ENCODE peak calls at places on chromosomes 4 and X, in four cellular contexts. One of them, this sample, is unnamed.

GRCh38 chrX:39149761-39150160 is 348.5 kb downstream of the MID1IP1 start:
- DNase-seq in heart left ventricle: peak; percentile 53
- DNase-seq in A673: peak; percentile 53
- DNase-seq in body of pancreas: peak; percentile 89
- DNase-seq in this sample: peak; percentile 49

GRCh38 chr4:56627985-56628384 is 53.1 kb downstream of the HOPX start:
- DNase-seq in heart left ventricle: no peak
- DNase-seq in A673: no peak
- DNase-seq in body of pancreas: no peak
- DNase-seq in this sample: no peak

GRCh38 chrX:135191838-135192237 is 20.6 kb upstream of the CT55 start:
- DNase-seq in heart left ventricle: no peak
- DNase-seq in A673: no peak
- DNase-seq in body of pancreas: no peak
- DNase-seq in this sample: no peak

GRCh38 chrX:40581333-40581910 is 652 bp downstream of the ATP6AP2 start:
- DNase-seq in heart left ventricle: no peak
- DNase-seq in A673: peak; percentile 14
- DNase-seq in body of pancreas: no peak
- DNase-seq in this sample: no peak

GRCh38 chr4:156933633-156934258 is 37.9 kb downstream of the PDGFC start:
- DNase-seq in heart left ventricle: no peak
- DNase-seq in A673: no peak
- DNase-seq in body of pancreas: no peak
- DNase-seq in this sample: no peak

GRCh38 chrX:68196939-68197791 is 236.1 kb downstream of the OPHN1 start:
- DNase-seq in heart left ventricle: no peak
- DNase-seq in A673: peak; percentile 64
- DNase-seq in body of pancreas: peak; percentile 32
- DNase-seq in this sample: peak; percentile 54

GRCh38 chrX:74171465-74171864 is 132.5 kb upstream of the ZCCHC13 start:
- DNase-seq in heart left ventricle: no peak
- DNase-seq in A673: no peak
- DNase-seq in body of pancreas: no peak
- DNase-seq in this sample: no peak

GRCh38 chr4:122764808-122765189 is 32.3 kb downstream of the BBS12 start:
- DNase-seq in heart left ventricle: no peak
- DNase-seq in A673: peak; percentile 18
- DNase-seq in body of pancreas: no peak
- DNase-seq in this sample: no peak

GRCh38 chrX:113522814-113523213 is 682.2 kb upstream of the AMOT start:
- DNase-seq in heart left ventricle: no peak
- DNase-seq in A673: no peak
- DNase-seq in body of pancreas: peak; percentile 26
- DNase-seq in this sample: no peak

GRCh38 chrX:155216940-155217450 is 735 bp downstream of the VBP1 start:
- DNase-seq in heart left ventricle: no peak
- DNase-seq in A673: peak; percentile 17
- DNase-seq in body of pancreas: no peak
- DNase-seq in this sample: peak; percentile 38

GRCh38 chrX:8289523-8289922 is 118.5 kb upstream of the VCX2 start:
- DNase-seq in heart left ventricle: no peak
- DNase-seq in A673: no peak
- DNase-seq in body of pancreas: no peak
- DNase-seq in this sample: no peak

GRCh38 chrX:119638725-119639471 is 32.7 kb upstream of the NKRF start:
- DNase-seq in heart left ventricle: no peak
- DNase-seq in A673: no peak
- DNase-seq in body of pancreas: no peak
- DNase-seq in this sample: no peak

GRCh38 chr4:106864231-106864630 is 171.9 kb downstream of the DKK2 start:
- DNase-seq in heart left ventricle: no peak
- DNase-seq in A673: no peak
- DNase-seq in body of pancreas: no peak
- DNase-seq in this sample: no peak

GRCh38 chrX:134431894-134432293 is 28.1 kb upstream of the HPRT1 start:
- DNase-seq in heart left ventricle: no peak
- DNase-seq in A673: peak; percentile 17
- DNase-seq in body of pancreas: no peak
- DNase-seq in this sample: no peak

GRCh38 chr4:101153653-101154052 is 193.7 kb downstream of the PPP3CA start:
- DNase-seq in heart left ventricle: no peak
- DNase-seq in A673: no peak
- DNase-seq in body of pancreas: no peak
- DNase-seq in this sample: no peak

GRCh38 chr4:4761128-4761991 is 98.1 kb upstream of the MSX1 start:
- DNase-seq in heart left ventricle: no peak
- DNase-seq in A673: peak; percentile 71
- DNase-seq in body of pancreas: no peak
- DNase-seq in this sample: peak; percentile 82

GRCh38 chrX:110675866-110676265 is 119.8 kb downstream of the CHRDL1 start:
- DNase-seq in heart left ventricle: no peak
- DNase-seq in A673: peak; percentile 67
- DNase-seq in body of pancreas: no peak
- DNase-seq in this sample: no peak

GRCh38 chrX:110667706-110668105 is 127.9 kb downstream of the CHRDL1 start:
- DNase-seq in heart left ventricle: no peak
- DNase-seq in A673: peak; percentile 17
- DNase-seq in body of pancreas: no peak
- DNase-seq in this sample: peak; percentile 20

GRCh38 chrX:110669572-110669971 is 126.0 kb downstream of the CHRDL1 start:
- DNase-seq in heart left ventricle: no peak
- DNase-seq in A673: no peak
- DNase-seq in body of pancreas: no peak
- DNase-seq in this sample: no peak

GRCh38 chrX:110665636-110666035 is 130.0 kb downstream of the CHRDL1 start:
- DNase-seq in heart left ventricle: no peak
- DNase-seq in A673: peak; percentile 66
- DNase-seq in body of pancreas: peak; percentile 61
- DNase-seq in this sample: peak; percentile 25

DNA sequence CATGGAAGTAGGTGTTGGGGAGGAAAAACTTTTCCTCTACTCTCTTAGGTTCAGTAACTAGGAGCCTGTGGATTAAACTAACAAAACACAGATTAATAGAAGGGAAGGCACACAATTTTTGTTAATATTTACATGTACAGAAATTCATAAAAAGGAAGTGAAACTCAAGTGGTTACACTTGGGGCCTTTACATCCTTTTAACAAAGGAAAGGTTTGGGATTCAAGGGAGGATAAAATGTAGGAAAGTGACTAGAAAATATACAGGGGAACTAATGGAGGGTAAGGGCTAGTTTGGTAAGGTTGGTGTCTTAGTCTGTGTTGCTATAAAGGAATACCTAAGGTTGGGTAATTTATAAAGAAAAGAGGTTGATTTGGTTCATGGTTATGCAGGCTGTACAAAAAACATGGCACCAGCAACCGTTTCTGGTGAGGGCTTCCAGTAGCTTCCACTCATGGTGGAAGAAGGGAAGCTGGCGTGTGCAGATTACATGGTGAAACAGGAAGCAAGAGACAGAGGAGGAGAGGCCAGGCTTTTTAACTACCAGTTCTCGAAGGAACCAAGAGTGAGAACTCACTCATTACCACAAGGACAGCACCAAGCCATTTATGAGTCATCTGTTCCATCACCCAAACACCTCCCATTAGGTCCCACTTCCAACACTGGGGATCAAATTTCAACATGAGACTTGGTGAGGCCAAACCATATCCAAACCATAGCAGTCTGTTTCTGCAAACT is 124.4 kb downstream of the CHRDL1 start:
- DNase-seq in heart left ventricle: no peak
- DNase-seq in A673: peak; percentile 17
- DNase-seq in body of pancreas: no peak
- DNase-seq in this sample: no peak
- H3K4me3 ChIP-seq in heart left ventricle: no peak overlapping the region
- H3K4me3 ChIP-seq in A673: no peak overlapping the region
- H3K4me3 ChIP-seq in body of pancreas: no peak overlapping the region
- H3K4me3 ChIP-seq in this sample: no peak overlapping the region

DNA sequence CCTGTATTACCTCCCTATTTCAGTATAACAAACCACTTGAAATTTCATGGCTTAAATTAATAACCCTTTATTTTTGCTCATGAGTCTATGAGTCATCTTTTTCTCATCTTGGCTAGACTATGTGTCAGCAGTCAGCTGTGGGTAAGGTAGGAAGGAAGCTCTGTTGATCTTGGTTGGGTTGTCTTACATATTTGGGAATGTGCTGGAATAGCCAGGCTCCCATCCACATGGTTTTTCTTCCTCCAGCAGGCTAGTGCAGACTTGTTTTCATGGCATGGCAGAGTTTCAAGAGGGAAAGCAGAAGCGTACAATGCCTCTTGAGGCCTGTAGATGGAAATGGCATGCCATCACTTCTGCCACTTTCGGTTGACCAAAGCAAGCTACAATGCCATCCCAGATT is 89.7 kb downstream of the LINC00632 start:
- DNase-seq in heart left ventricle: no peak
- DNase-seq in A673: no peak
- DNase-seq in body of pancreas: no peak
- DNase-seq in this sample: no peak
- H3K4me3 ChIP-seq in heart left ventricle: no peak overlapping the region
- H3K4me3 ChIP-seq in A673: no peak overlapping the region
- H3K4me3 ChIP-seq in body of pancreas: no peak overlapping the region
- H3K4me3 ChIP-seq in this sample: no peak overlapping the region

GRCh38 chrX:130082244-130083106 is 27.8 kb downstream of the ELF4 start:
- DNase-seq in heart left ventricle: peak; percentile 52
- DNase-seq in A673: no peak
- DNase-seq in body of pancreas: no peak
- DNase-seq in this sample: peak; percentile 56
- H3K4me3 ChIP-seq in heart left ventricle: peak overlapping the region; percentile 34
- H3K4me3 ChIP-seq in A673: no peak overlapping the region
- H3K4me3 ChIP-seq in body of pancreas: no peak overlapping the region
- H3K4me3 ChIP-seq in this sample: no peak overlapping the region

GRCh38 chrX:136210243-136210642 is 41.0 kb downstream of the MAP7D3 start:
- DNase-seq in heart left ventricle: no peak
- DNase-seq in A673: no peak
- DNase-seq in body of pancreas: no peak
- DNase-seq in this sample: no peak
- H3K4me3 ChIP-seq in heart left ventricle: no peak overlapping the region
- H3K4me3 ChIP-seq in A673: no peak overlapping the region
- H3K4me3 ChIP-seq in body of pancreas: no peak overlapping the region
- H3K4me3 ChIP-seq in this sample: no peak overlapping the region

GRCh38 chr4:24914460-24914859 is 1.6 kb upstream of the CCDC149 start:
- DNase-seq in heart left ventricle: no peak
- DNase-seq in A673: no peak
- DNase-seq in body of pancreas: no peak
- DNase-seq in this sample: no peak

GRCh38 chr4:24912252-24913098 is at the start of gene CCDC149:
- DNase-seq in heart left ventricle: peak; percentile 74
- DNase-seq in A673: peak; percentile 59
- DNase-seq in body of pancreas: peak; percentile 95
- DNase-seq in this sample: peak; percentile 92

GRCh38 chr4:24910504-24910903 is 2.3 kb downstream of the CCDC149 start:
- DNase-seq in heart left ventricle: no peak
- DNase-seq in A673: no peak
- DNase-seq in body of pancreas: no peak
- DNase-seq in this sample: no peak

GRCh38 chr4:24915121-24915922 is 2.5 kb upstream of the CCDC149 start:
- DNase-seq in heart left ventricle: no peak
- DNase-seq in A673: no peak
- DNase-seq in body of pancreas: peak; percentile 37
- DNase-seq in this sample: peak; percentile 67

DNA sequence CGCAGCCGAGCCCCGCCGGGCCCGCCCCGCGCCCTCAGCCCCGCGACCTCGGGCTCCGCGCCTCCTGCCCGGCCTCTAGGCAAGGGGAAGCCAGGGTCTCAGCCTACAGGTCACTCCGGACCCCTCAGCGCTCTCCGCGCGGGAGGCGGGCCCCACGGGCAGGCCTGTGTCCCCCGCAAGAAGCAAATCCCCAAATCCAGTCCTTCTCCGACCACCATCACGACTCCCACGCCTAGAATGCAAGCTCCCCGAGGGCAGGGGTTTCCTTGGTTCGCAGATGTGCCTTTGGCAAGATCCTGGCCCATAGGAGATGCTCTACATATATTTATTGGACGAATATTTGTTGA is 230 bp upstream of the CCDC149 start:
- DNase-seq in heart left ventricle: no peak
- DNase-seq in A673: peak; percentile 11
- DNase-seq in body of pancreas: no peak
- DNase-seq in this sample: no peak
- H3K4me3 ChIP-seq in heart left ventricle: peak overlapping the region; percentile 73
- H3K4me3 ChIP-seq in A673: peak overlapping the region; percentile 43
- H3K4me3 ChIP-seq in body of pancreas: peak overlapping the region; percentile 30
- H3K4me3 ChIP-seq in this sample: peak overlapping the region; percentile 40

DNA sequence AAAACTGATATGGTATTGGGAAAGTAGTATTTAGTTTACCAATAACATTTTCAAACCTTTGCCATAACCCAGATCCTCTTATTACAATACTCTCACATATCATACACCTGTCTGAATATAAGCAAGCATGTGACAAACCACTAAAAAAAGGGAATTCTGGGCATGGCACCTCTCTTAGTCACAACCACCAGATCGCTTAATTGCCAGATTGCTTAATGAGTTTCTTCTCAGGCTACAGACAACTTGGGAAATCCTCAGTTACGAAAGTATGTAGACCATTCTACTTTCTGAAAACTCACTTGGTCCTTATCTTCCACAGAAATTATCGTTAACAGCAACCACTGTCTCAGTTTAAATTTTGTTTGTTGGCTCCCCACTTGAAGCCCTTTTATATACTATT is 2.1 kb downstream of the NAF1 start:
- DNase-seq in heart left ventricle: no peak
- DNase-seq in A673: peak; percentile 15
- DNase-seq in body of pancreas: no peak
- DNase-seq in this sample: no peak
- H3K4me3 ChIP-seq in heart left ventricle: peak overlapping the region; percentile 88
- H3K4me3 ChIP-seq in A673: peak overlapping the region; percentile 90
- H3K4me3 ChIP-seq in body of pancreas: no peak overlapping the region
- H3K4me3 ChIP-seq in this sample: no peak overlapping the region

DNA sequence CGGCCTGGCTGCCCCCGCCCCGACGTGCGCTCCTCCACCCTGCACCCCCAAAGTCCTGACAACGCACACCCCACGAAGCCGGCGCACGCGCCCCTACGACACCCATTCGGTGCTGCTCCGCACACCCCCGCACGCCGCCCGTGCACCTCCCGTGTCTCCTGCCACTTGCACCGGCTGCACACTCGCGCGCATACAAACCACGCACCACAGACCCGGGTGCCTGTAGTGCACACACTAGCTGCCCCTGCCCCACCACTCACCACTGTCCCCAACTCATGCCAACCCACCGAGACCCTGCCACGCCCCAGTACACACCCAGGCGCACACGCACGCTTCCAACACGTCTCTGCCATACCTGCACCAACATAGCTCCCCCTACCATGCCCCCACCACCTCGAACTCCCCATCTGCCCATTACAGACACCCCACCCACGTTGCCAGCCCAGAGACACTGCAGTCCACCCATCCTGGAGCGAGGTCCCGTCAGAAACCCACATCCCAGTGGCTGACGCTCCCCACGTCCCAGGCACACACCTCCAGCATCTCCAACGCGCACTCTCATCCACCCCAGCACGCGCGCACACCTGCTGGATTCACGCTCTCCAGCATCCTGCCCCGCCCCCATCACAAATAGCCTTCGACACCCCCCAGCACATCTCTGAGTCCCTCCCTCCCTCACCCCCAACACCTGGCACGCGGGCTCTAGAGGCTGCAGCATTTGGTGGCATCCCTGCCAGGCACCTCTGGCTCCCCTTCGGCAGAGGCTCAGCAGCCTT is 4.2 kb upstream of the DUSP9 start:
- DNase-seq in heart left ventricle: no peak
- DNase-seq in A673: no peak
- DNase-seq in body of pancreas: no peak
- DNase-seq in this sample: peak; percentile 55
- H3K4me3 ChIP-seq in heart left ventricle: peak overlapping the region; percentile 23
- H3K4me3 ChIP-seq in A673: peak overlapping the region; percentile 29
- H3K4me3 ChIP-seq in body of pancreas: no peak overlapping the region
- H3K4me3 ChIP-seq in this sample: no peak overlapping the region

This sample was measured in H7.